ENCODE peak calls at places on chromosomes 4 and X, in eight cellular contexts. One of them, this sample, is unnamed.

GRCh38 chr4:184896868-184897715 is 71.3 kb upstream of the ACSL1 start:
- DNase-seq in fibroblast of pulmonary artery: no peak
- DNase-seq in fibroblast of lung: peak; percentile 45
- DNase-seq in cardiac fibroblast: peak; percentile 13
- DNase-seq in psoas muscle: no peak
- DNase-seq in hepatocyte: no peak
- DNase-seq in A549: no peak
- DNase-seq in endothelial cell of umbilical vein: no peak
- DNase-seq in this sample: no peak

GRCh38 chr4:147944264-147944663 is 212.4 kb downstream of the ARHGAP10 start:
- DNase-seq in psoas muscle: no peak
- DNase-seq in endothelial cell of umbilical vein: no peak
- DNase-seq in A549: no peak
- DNase-seq in cardiac fibroblast: no peak
- DNase-seq in fibroblast of pulmonary artery: no peak
- DNase-seq in hepatocyte: no peak
- DNase-seq in fibroblast of lung: no peak
- DNase-seq in this sample: no peak

GRCh38 chr4:155638195-155638960 is 28.3 kb upstream of the GUCY1A1 start:
- DNase-seq in A549: no peak
- DNase-seq in fibroblast of pulmonary artery: no peak
- DNase-seq in psoas muscle: no peak
- DNase-seq in endothelial cell of umbilical vein: peak; percentile 85
- DNase-seq in hepatocyte: no peak
- DNase-seq in cardiac fibroblast: no peak
- DNase-seq in fibroblast of lung: no peak
- DNase-seq in this sample: no peak

GRCh38 chr4:158760866-158761265 is 8.0 kb upstream of the FNIP2 start:
- DNase-seq in cardiac fibroblast: no peak
- DNase-seq in fibroblast of lung: no peak
- DNase-seq in endothelial cell of umbilical vein: no peak
- DNase-seq in fibroblast of pulmonary artery: no peak
- DNase-seq in hepatocyte: no peak
- DNase-seq in A549: no peak
- DNase-seq in psoas muscle: no peak
- DNase-seq in this sample: no peak

GRCh38 chr4:188452097-188452496 is 312.9 kb downstream of the TRIML1 start:
- DNase-seq in fibroblast of lung: no peak
- DNase-seq in psoas muscle: no peak
- DNase-seq in A549: no peak
- DNase-seq in endothelial cell of umbilical vein: no peak
- DNase-seq in fibroblast of pulmonary artery: no peak
- DNase-seq in hepatocyte: no peak
- DNase-seq in cardiac fibroblast: no peak
- DNase-seq in this sample: no peak

GRCh38 chr4:137905930-137906329 is 336.2 kb downstream of the SLC7A11 start:
- DNase-seq in A549: no peak
- DNase-seq in endothelial cell of umbilical vein: no peak
- DNase-seq in cardiac fibroblast: peak; percentile 14
- DNase-seq in hepatocyte: no peak
- DNase-seq in fibroblast of pulmonary artery: peak; percentile 6
- DNase-seq in fibroblast of lung: no peak
- DNase-seq in psoas muscle: no peak
- DNase-seq in this sample: no peak

GRCh38 chr4:185469539-185470154 is 1.9 kb downstream of the CCDC110 start:
- DNase-seq in A549: no peak
- DNase-seq in psoas muscle: no peak
- DNase-seq in hepatocyte: no peak
- DNase-seq in fibroblast of lung: no peak
- DNase-seq in endothelial cell of umbilical vein: no peak
- DNase-seq in cardiac fibroblast: no peak
- DNase-seq in fibroblast of pulmonary artery: no peak
- DNase-seq in this sample: no peak

GRCh38 chr4:148539387-148539786 is 97.2 kb upstream of the NR3C2 start:
- DNase-seq in endothelial cell of umbilical vein: no peak
- DNase-seq in fibroblast of lung: no peak
- DNase-seq in hepatocyte: peak; percentile 56
- DNase-seq in A549: no peak
- DNase-seq in fibroblast of pulmonary artery: no peak
- DNase-seq in psoas muscle: no peak
- DNase-seq in cardiac fibroblast: no peak
- DNase-seq in this sample: no peak

GRCh38 chr4:132240094-132240493 is 909.0 kb upstream of the PCDH10 start:
- DNase-seq in psoas muscle: no peak
- DNase-seq in fibroblast of pulmonary artery: no peak
- DNase-seq in A549: no peak
- DNase-seq in hepatocyte: no peak
- DNase-seq in endothelial cell of umbilical vein: peak; percentile 54
- DNase-seq in fibroblast of lung: no peak
- DNase-seq in cardiac fibroblast: no peak
- DNase-seq in this sample: no peak

GRCh38 chr4:38752393-38752961 is 30.3 kb downstream of the TLR10 start:
- DNase-seq in fibroblast of pulmonary artery: peak; percentile 32
- DNase-seq in A549: no peak
- DNase-seq in cardiac fibroblast: peak; percentile 25
- DNase-seq in hepatocyte: no peak
- DNase-seq in fibroblast of lung: peak; percentile 47
- DNase-seq in endothelial cell of umbilical vein: peak; percentile 27
- DNase-seq in psoas muscle: no peak
- DNase-seq in this sample: no peak
- H3K4me3 ChIP-seq in fibroblast of pulmonary artery: no peak overlapping the region
- H3K4me3 ChIP-seq in A549: no peak overlapping the region
- H3K4me3 ChIP-seq in cardiac fibroblast: no peak overlapping the region
- H3K4me3 ChIP-seq in hepatocyte: no peak overlapping the region
- H3K4me3 ChIP-seq in fibroblast of lung: no peak overlapping the region
- H3K4me3 ChIP-seq in endothelial cell of umbilical vein: no peak overlapping the region
- H3K4me3 ChIP-seq in psoas muscle: no peak overlapping the region
- H3K4me3 ChIP-seq in this sample: peak overlapping the region; percentile 20

GRCh38 chr4:45442466-45442865 is 681.4 kb downstream of the GABRG1 start:
- DNase-seq in endothelial cell of umbilical vein: no peak
- DNase-seq in A549: peak; percentile 9
- DNase-seq in psoas muscle: no peak
- DNase-seq in fibroblast of pulmonary artery: peak; percentile 25
- DNase-seq in fibroblast of lung: peak; percentile 33
- DNase-seq in hepatocyte: peak; percentile 34
- DNase-seq in cardiac fibroblast: peak; percentile 24
- DNase-seq in this sample: no peak
- TF ChIP-seq CTCF in endothelial cell of umbilical vein: no peak
- TF ChIP-seq CTCF in A549: no peak
- TF ChIP-seq CTCF in psoas muscle: no peak
- TF ChIP-seq CTCF in fibroblast of pulmonary artery: peak; percentile 46
- TF ChIP-seq CTCF in fibroblast of lung: peak; percentile 44
- TF ChIP-seq CTCF in hepatocyte: peak; percentile 56
- TF ChIP-seq CTCF in cardiac fibroblast: peak; percentile 13
- TF ChIP-seq CTCF in this sample: peak; percentile 43

GRCh38 chr4:112910109-112910736 is 139.2 kb upstream of the ANK2 start:
- DNase-seq in endothelial cell of umbilical vein: no peak
- DNase-seq in hepatocyte: peak; percentile 21
- DNase-seq in fibroblast of lung: peak; percentile 82
- DNase-seq in A549: no peak
- DNase-seq in fibroblast of pulmonary artery: peak; percentile 84
- DNase-seq in cardiac fibroblast: peak; percentile 89
- DNase-seq in psoas muscle: no peak
- DNase-seq in this sample: peak; percentile 11
- H3K4me3 ChIP-seq in endothelial cell of umbilical vein: no peak overlapping the region
- H3K4me3 ChIP-seq in hepatocyte: no peak overlapping the region
- H3K4me3 ChIP-seq in fibroblast of lung: no peak overlapping the region
- H3K4me3 ChIP-seq in A549: no peak overlapping the region
- H3K4me3 ChIP-seq in fibroblast of pulmonary artery: peak overlapping the region; percentile 8
- H3K4me3 ChIP-seq in cardiac fibroblast: no peak overlapping the region
- H3K4me3 ChIP-seq in psoas muscle: peak overlapping the region; percentile 31
- H3K4me3 ChIP-seq in this sample: peak overlapping the region; percentile 37

DNA sequence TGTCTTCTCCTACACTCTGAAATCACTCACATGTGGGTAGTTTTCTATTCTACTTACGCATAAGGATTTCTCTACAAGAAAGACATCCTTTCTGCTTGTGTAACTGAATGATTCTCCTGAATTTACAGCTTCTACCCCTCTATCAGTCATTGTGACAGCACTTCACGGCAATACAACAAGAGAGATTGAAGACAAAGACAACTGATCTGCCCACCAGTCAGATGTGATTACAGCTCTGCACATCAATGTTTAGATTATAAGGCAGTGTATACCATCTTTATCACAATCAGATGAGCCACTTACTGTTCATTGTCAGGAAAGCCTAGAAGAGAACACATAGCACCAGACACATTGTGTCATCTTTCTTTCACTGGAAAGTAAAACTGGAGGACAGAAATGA is 324.5 kb downstream of the CENPC start:
- DNase-seq in hepatocyte: no peak
- DNase-seq in fibroblast of pulmonary artery: no peak
- DNase-seq in endothelial cell of umbilical vein: no peak
- DNase-seq in psoas muscle: no peak
- DNase-seq in fibroblast of lung: no peak
- DNase-seq in cardiac fibroblast: no peak
- DNase-seq in A549: no peak
- DNase-seq in this sample: no peak
- TF ChIP-seq CTCF in hepatocyte: no peak
- TF ChIP-seq CTCF in fibroblast of pulmonary artery: no peak
- TF ChIP-seq CTCF in endothelial cell of umbilical vein: no peak
- TF ChIP-seq CTCF in psoas muscle: no peak
- TF ChIP-seq CTCF in fibroblast of lung: no peak
- TF ChIP-seq CTCF in cardiac fibroblast: no peak
- TF ChIP-seq CTCF in A549: no peak
- TF ChIP-seq CTCF in this sample: no peak

GRCh38 chr4:152539556-152540292 is 3.8 kb upstream of the FBXW7 start:
- DNase-seq in psoas muscle: no peak
- DNase-seq in A549: no peak
- DNase-seq in endothelial cell of umbilical vein: no peak
- DNase-seq in fibroblast of pulmonary artery: no peak
- DNase-seq in hepatocyte: no peak
- DNase-seq in fibroblast of lung: no peak
- DNase-seq in cardiac fibroblast: no peak
- DNase-seq in this sample: no peak
- H3K4me3 ChIP-seq in psoas muscle: no peak overlapping the region
- H3K4me3 ChIP-seq in A549: no peak overlapping the region
- H3K4me3 ChIP-seq in endothelial cell of umbilical vein: no peak overlapping the region
- H3K4me3 ChIP-seq in fibroblast of pulmonary artery: no peak overlapping the region
- H3K4me3 ChIP-seq in hepatocyte: no peak overlapping the region
- H3K4me3 ChIP-seq in fibroblast of lung: no peak overlapping the region
- H3K4me3 ChIP-seq in cardiac fibroblast: no peak overlapping the region
- H3K4me3 ChIP-seq in this sample: no peak overlapping the region

DNA sequence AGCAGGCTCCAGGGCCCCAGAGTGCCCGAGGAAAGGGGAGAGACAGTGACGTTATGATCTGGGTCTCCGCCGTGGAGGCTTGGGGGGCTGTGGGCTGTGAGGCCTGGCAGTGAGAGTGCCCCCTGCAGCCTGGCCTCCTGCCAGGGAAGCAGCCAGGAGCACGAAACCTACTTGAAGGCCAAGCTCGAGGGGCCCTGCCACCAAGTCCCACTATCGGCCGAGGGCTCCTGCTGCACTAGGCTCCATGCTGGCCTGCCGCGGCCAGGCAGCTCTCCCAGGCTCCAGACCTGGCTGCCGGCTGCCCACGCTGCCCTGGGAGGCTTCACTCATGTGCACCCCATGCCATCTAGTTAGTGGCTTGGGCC is 18.7 kb downstream of the FLNA start:
- DNase-seq in psoas muscle: no peak
- DNase-seq in cardiac fibroblast: no peak
- DNase-seq in endothelial cell of umbilical vein: no peak
- DNase-seq in A549: no peak
- DNase-seq in hepatocyte: no peak
- DNase-seq in fibroblast of pulmonary artery: no peak
- DNase-seq in fibroblast of lung: no peak
- DNase-seq in this sample: no peak
- TF ChIP-seq CTCF in psoas muscle: no peak
- TF ChIP-seq CTCF in cardiac fibroblast: no peak
- TF ChIP-seq CTCF in endothelial cell of umbilical vein: no peak
- TF ChIP-seq CTCF in A549: no peak
- TF ChIP-seq CTCF in hepatocyte: no peak
- TF ChIP-seq CTCF in fibroblast of pulmonary artery: no peak
- TF ChIP-seq CTCF in fibroblast of lung: no peak
- TF ChIP-seq CTCF in this sample: no peak

GRCh38 chr4:139934786-139935330 is 219.1 kb downstream of the MAML3 start:
- DNase-seq in A549: no peak
- DNase-seq in fibroblast of pulmonary artery: no peak
- DNase-seq in fibroblast of lung: no peak
- DNase-seq in endothelial cell of umbilical vein: no peak
- DNase-seq in psoas muscle: no peak
- DNase-seq in hepatocyte: no peak
- DNase-seq in cardiac fibroblast: no peak
- DNase-seq in this sample: no peak

GRCh38 chr4:139933541-139933940 is 220.4 kb downstream of the MAML3 start:
- DNase-seq in cardiac fibroblast: no peak
- DNase-seq in A549: peak; percentile 48
- DNase-seq in fibroblast of lung: no peak
- DNase-seq in fibroblast of pulmonary artery: no peak
- DNase-seq in psoas muscle: no peak
- DNase-seq in hepatocyte: no peak
- DNase-seq in endothelial cell of umbilical vein: no peak
- DNase-seq in this sample: no peak

GRCh38 chr4:139934336-139934735 is 219.6 kb downstream of the MAML3 start:
- DNase-seq in fibroblast of pulmonary artery: no peak
- DNase-seq in A549: no peak
- DNase-seq in cardiac fibroblast: peak; percentile 26
- DNase-seq in fibroblast of lung: peak; percentile 42
- DNase-seq in psoas muscle: no peak
- DNase-seq in endothelial cell of umbilical vein: no peak
- DNase-seq in hepatocyte: no peak
- DNase-seq in this sample: no peak

GRCh38 chr4:139938414-139938813 is 215.6 kb downstream of the MAML3 start:
- DNase-seq in A549: no peak
- DNase-seq in cardiac fibroblast: no peak
- DNase-seq in endothelial cell of umbilical vein: no peak
- DNase-seq in fibroblast of lung: no peak
- DNase-seq in psoas muscle: no peak
- DNase-seq in fibroblast of pulmonary artery: no peak
- DNase-seq in hepatocyte: no peak
- DNase-seq in this sample: no peak

GRCh38 chr4:139935911-139936310 is 218.1 kb downstream of the MAML3 start:
- DNase-seq in psoas muscle: no peak
- DNase-seq in cardiac fibroblast: no peak
- DNase-seq in fibroblast of lung: no peak
- DNase-seq in endothelial cell of umbilical vein: no peak
- DNase-seq in fibroblast of pulmonary artery: no peak
- DNase-seq in hepatocyte: no peak
- DNase-seq in A549: no peak
- DNase-seq in this sample: no peak
- H3K4me3 ChIP-seq in psoas muscle: no peak overlapping the region
- H3K4me3 ChIP-seq in cardiac fibroblast: no peak overlapping the region
- H3K4me3 ChIP-seq in fibroblast of lung: no peak overlapping the region
- H3K4me3 ChIP-seq in endothelial cell of umbilical vein: no peak overlapping the region
- H3K4me3 ChIP-seq in fibroblast of pulmonary artery: no peak overlapping the region
- H3K4me3 ChIP-seq in hepatocyte: no peak overlapping the region
- H3K4me3 ChIP-seq in A549: no peak overlapping the region
- H3K4me3 ChIP-seq in this sample: no peak overlapping the region